ENCODE peak calls at places on chromosomes 6 and 20, in four cellular contexts. I is cardiac fibroblast, P is breast epithelium, Q is fibroblast of lung. K is an unnamed sample.

GRCh38 chr6:139846538-139847321 is 472.3 kb upstream of the CITED2 start:
- DNase-seq in Q (no peak), P (no peak), I (no peak), K (no peak)

GRCh38 chr6:37141291-37142046 is 28.5 kb upstream of the PIM1 start:
- DNase-seq in Q (peak), P (no peak), I (peak), K (peak)

GRCh38 chr20:12835999-12836398 is 172.8 kb upstream of the SPTLC3 start:
- DNase-seq in P (no peak), I (no peak), Q (no peak), K (no peak)

GRCh38 chr6:154675602-154676088 is 57.6 kb upstream of the SCAF8 start:
- DNase-seq in I (peak), Q (peak), P (peak), K (peak)

GRCh38 chr6:138211048-138211581 is 7.2 kb downstream of the PBOV1 start:
- DNase-seq in I (no peak), P (no peak), Q (no peak), K (no peak)

GRCh38 chr6:44527961-44528644 is 140.6 kb downstream of the CDC5L start:
- DNase-seq in P (no peak), Q (no peak), I (no peak), K (no peak)

GRCh38 chr6:29647927-29648642 is 8.8 kb upstream of the MOG start:
- DNase-seq in Q (peak), P (no peak), I (peak), K (peak)

GRCh38 chr6:168871535-168872106 is 382.0 kb downstream of the THBS2 start:
- DNase-seq in I (no peak), Q (no peak), P (no peak), K (no peak)

GRCh38 chr6:36320475-36320874 is 16.2 kb downstream of the BNIP5 start:
- DNase-seq in P (no peak), I (no peak), Q (no peak), K (no peak)

GRCh38 chr20:16263582-16263981 is 309.7 kb downstream of the KIF16B start:
- DNase-seq in I (no peak), P (no peak), Q (no peak), K (peak)

GRCh38 chr20:46348231-46348803 is 40.0 kb upstream of the CDH22 start:
- DNase-seq in I (peak), P (no peak), Q (no peak), K (peak)

GRCh38 chr6:51855310-51856082 is 231.9 kb downstream of the PKHD1 start:
- DNase-seq in Q (peak), P (no peak), I (peak), K (peak)

GRCh38 chr6:107274288-107274687 is 159.0 kb upstream of the BEND3 start:
- DNase-seq in P (no peak), I (no peak), Q (no peak), K (no peak)

GRCh38 chr6:107965746-107966145 is 7.7 kb upstream of the SEC63 start:
- DNase-seq in P (no peak), I (peak), Q (peak), K (peak)

GRCh38 chr20:1663917-1664316 is 6.3 kb upstream of the SIRPG start:
- DNase-seq in Q (peak), I (no peak), P (no peak), K (no peak)

GRCh38 chr20:12166053-12166717 is 248.5 kb downstream of the BTBD3 start:
- DNase-seq in P (no peak), I (peak), Q (peak), K (peak)

GRCh38 chr6:111524735-111525134 is 41.7 kb upstream of the REV3L start:
- DNase-seq in I (no peak), Q (no peak), P (no peak), K (no peak)

GRCh38 chr20:46362931-46363872 is 43.2 kb downstream of the ELMO2 start:
- DNase-seq in Q (no peak), I (no peak), P (no peak), K (no peak)

GRCh38 chr6:21666788-21667681 is 73.5 kb downstream of the SOX4 start:
- DNase-seq in P (no peak), Q (peak), I (no peak), K (peak)

DNA sequence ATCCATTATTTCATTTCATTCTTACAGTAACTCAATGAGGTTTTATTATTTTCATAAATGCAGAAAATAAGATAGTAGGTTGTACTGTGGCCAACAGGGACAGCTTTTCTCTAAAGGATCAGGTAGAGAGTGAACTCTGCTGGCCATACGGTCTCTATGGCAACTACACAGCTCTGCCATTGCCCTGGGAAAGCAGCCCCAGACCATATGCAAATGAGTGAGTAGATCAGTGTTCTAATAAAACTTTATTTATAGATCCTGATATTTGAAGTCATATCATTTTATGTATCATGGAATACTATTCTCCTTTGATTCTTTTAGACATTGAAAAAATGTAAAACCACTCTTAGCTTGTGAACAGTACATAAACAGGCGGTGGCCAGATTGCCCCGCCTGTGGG is 192.5 kb upstream of the RREB1 start:
- DNase-seq in Q (no peak), I (peak), P (no peak), K (peak)
- H3K4me3 ChIP-seq in Q (peak), I (no peak), P (peak), K (peak)

GRCh38 chr6:31968791-31969711 is 2.9 kb downstream of the DXO start:
- DNase-seq in Q (no peak), P (no peak), I (no peak), K (no peak)
- TF ChIP-seq CTCF in Q (no peak), P (no peak), I (no peak), K (no peak)

GRCh38 chr6:32842690-32843089 is 1.2 kb downstream of the PSMB8 start:
- DNase-seq in I (no peak), Q (no peak), P (no peak), K (no peak)
- H3K4me3 ChIP-seq in I (no peak), Q (peak), P (peak), K (peak)

DNA sequence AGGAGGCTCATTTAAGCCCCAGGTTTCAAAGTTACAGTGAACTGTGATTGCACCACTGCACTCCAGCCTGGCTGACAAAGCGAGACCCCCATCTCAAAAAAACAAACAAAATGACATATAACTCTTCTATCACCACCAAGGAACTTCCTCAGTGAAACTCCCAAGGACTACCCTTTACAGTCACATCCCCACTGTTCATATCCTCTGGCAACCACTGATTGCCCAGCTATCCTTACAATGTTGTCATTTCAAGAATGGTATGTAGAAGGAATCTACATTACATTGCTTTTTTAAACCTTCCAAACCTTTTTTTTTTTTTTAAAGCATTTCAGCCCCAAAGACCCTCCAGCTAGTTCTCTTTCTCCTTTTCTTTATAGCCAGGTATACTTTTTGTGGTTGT is 123.1 kb upstream of the CARMIL1 start:
- DNase-seq in I (peak), Q (peak), P (no peak), K (no peak)
- TF ChIP-seq CTCF in I (no peak), Q (no peak), P (no peak), K (no peak)

GRCh38 chr20:36141310-36141709 is 13.2 kb upstream of the EPB41L1 start:
- DNase-seq in Q (no peak), I (no peak), P (no peak), K (no peak)
- H3K4me3 ChIP-seq in Q (no peak), I (no peak), P (no peak), K (no peak)

GRCh38 chr20:50221501-50222323 is 31.1 kb downstream of the CEBPB start:
- DNase-seq in P (no peak), I (peak), Q (peak), K (peak)
- TF ChIP-seq CTCF in P (no peak), I (no peak), Q (no peak), K (no peak)

DNA sequence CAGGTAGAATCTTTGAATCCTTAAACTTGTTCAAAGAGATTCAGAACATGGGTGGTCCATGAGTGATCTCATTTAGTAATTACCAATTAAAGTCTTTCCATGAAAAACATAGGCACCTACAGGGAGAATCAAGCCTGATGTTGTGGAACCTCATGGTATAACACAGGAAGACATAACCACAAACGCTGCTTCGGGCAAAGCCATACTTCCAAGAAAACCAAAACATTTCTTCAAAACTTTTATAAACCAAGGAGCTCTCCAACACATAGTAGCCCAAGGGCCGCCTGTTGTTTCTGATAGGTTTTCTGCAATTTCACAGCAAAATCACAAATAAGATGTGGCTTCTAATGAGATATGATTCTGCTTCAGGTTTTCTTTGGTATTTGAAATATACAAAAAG is 2.5 kb downstream of the CHD6 start:
- DNase-seq in P (no peak), I (no peak), Q (no peak), K (no peak)
- H3K4me3 ChIP-seq in P (no peak), I (no peak), Q (no peak), K (no peak)

GRCh38 chr6:56478202-56478601 is 164.5 kb downstream of the DST start:
- DNase-seq in P (no peak), Q (no peak), I (no peak), K (no peak)
- TF ChIP-seq CTCF in P (no peak), Q (no peak), I (no peak), K (no peak)

K was measured in fibroblast of pulmonary artery.